ENCODE peak calls at places on chromosomes 16 and 17, in five cellular contexts. S is tibial artery, T is tibial nerve, C is left ventricle myocardium inferior, G is breast epithelium. J is an unnamed sample. For H3K4me1, the result is how much of the 10 kb centered on the place peaks cover.

GRCh38 chr17:58747674-58748073 is 8.0 kb upstream of the PPM1E start:
- DNase-seq in S (no peak), G (no peak), C (no peak), T (no peak), J (no peak)

GRCh38 chr17:45580914-45581313 is 90.4 kb upstream of the PLEKHM1 start:
- DNase-seq in T (no peak), S (no peak), C (no peak), G (no peak), J (no peak)

GRCh38 chr17:410674-411401 is 58.2 kb upstream of the RPH3AL start:
- DNase-seq in C (no peak), S (no peak), T (no peak), G (no peak), J (no peak)

GRCh38 chr17:65145743-65146142 is 8.6 kb downstream of the RGS9 start:
- DNase-seq in S (no peak), T (no peak), G (no peak), C (no peak), J (no peak)

GRCh38 chr17:8729860-8730259 is 14.8 kb downstream of the CCDC42 start:
- DNase-seq in C (no peak), G (no peak), T (no peak), S (peak), J (no peak)

GRCh38 chr17:60094754-60095153 is 16.0 kb upstream of the HEATR6 start:
- DNase-seq in T (no peak), C (no peak), G (no peak), S (no peak), J (no peak)

GRCh38 chr16:4869147-4869790 is 22.0 kb downstream of the UBN1 start:
- DNase-seq in S (no peak), G (no peak), T (no peak), C (no peak), J (no peak)

GRCh38 chr17:1783834-1784611 is 22.2 kb downstream of the SERPINF1 start:
- DNase-seq in T (peak), S (peak), G (peak), C (peak), J (peak)

GRCh38 chr16:71439531-71439930 is 2.3 kb downstream of the TLE7 start:
- DNase-seq in C (no peak), T (no peak), G (no peak), S (no peak), J (no peak)

GRCh38 chr17:75151893-75152292 is 2.4 kb downstream of the JPT1 start:
- DNase-seq in S (no peak), G (no peak), C (no peak), T (no peak), J (no peak)

GRCh38 chr17:49581645-49581992 is 5.9 kb downstream of the NXPH3 start:
- DNase-seq in C (no peak), S (no peak), T (no peak), G (no peak), J (peak)

GRCh38 chr16:52077656-52078055 is 469.3 kb downstream of the TOX3 start:
- DNase-seq in C (no peak), T (no peak), G (no peak), S (no peak), J (no peak)

GRCh38 chr17:43998552-43998951 is 5.9 kb upstream of the NAGS start:
- DNase-seq in C (no peak), T (no peak), S (no peak), G (no peak), J (no peak)

GRCh38 chr17:3960764-3961163 is 3.5 kb downstream of the ATP2A3 start:
- DNase-seq in G (peak), T (no peak), S (no peak), C (no peak), J (peak)

GRCh38 chr17:34393401-34393800 is 30.4 kb upstream of the CCL1 start:
- DNase-seq in S (no peak), C (no peak), G (no peak), T (no peak), J (no peak)

GRCh38 chr16:85364323-85365040 is 248.6 kb upstream of the GSE1 start:
- DNase-seq in C (no peak), S (no peak), T (no peak), G (no peak), J (no peak)

GRCh38 chr16:383326-384020 is 1.7 kb upstream of the PGAP6 start:
- DNase-seq in C (no peak), G (peak), T (no peak), S (peak), J (no peak)

GRCh38 chr17:19768046-19768782 is 20.1 kb upstream of the ALDH3A1 start:
- DNase-seq in G (no peak), T (no peak), C (no peak), S (peak), J (no peak)

GRCh38 chr17:63364387-63364786 is 81.7 kb downstream of the CYB561 start:
- DNase-seq in T (no peak), C (no peak), S (no peak), G (no peak), J (no peak)

GRCh38 chr17:27544350-27545131 is 86.4 kb upstream of the LGALS9 start:
- DNase-seq in S (no peak), C (no peak), G (no peak), T (no peak), J (no peak)

GRCh38 chr17:69477900-69478266 is 63.4 kb downstream of the MAP2K6 start:
- DNase-seq in C (no peak), S (no peak), T (no peak), G (no peak), J (no peak)

GRCh38 chr17:78041401-78042179 is 83.1 kb downstream of the TNRC6C start:
- DNase-seq in G (no peak), C (no peak), S (no peak), T (no peak), J (no peak)

GRCh38 chr16:22186517-22186916 is 19.6 kb upstream of the EEF2K start:
- DNase-seq in T (no peak), C (no peak), S (no peak), G (no peak), J (no peak)
- TF ChIP-seq CTCF in T (no peak), C (no peak), S (no peak), G (no peak), J (no peak)

GRCh38 chr17:41271858-41272257 is 3.6 kb upstream of the KRTAP9-7 start:
- DNase-seq in C (no peak), S (no peak), T (no peak), G (no peak), J (no peak)
- H3K4me1 ChIP-seq in C (under half), S (under half), T (under half), G (under half), J (under half)

GRCh38 chr17:9982159-9982558 is 77.1 kb upstream of the RCVRN start:
- DNase-seq in C (no peak), G (no peak), T (no peak), S (no peak), J (no peak)
- TF ChIP-seq CTCF in C (peak), G (no peak), T (peak), S (no peak), J (no peak)

GRCh38 chr17:50676065-50676975 is 31.4 kb downstream of the ANKRD40 start:
- DNase-seq in S (peak), G (no peak), T (no peak), C (no peak), J (no peak)

GRCh38 chr17:50681260-50682200 is 26.2 kb downstream of the ANKRD40 start:
- DNase-seq in C (no peak), S (peak), G (no peak), T (peak), J (no peak)

GRCh38 chr17:50677851-50678375 is 29.8 kb downstream of the ANKRD40 start:
- DNase-seq in G (no peak), T (no peak), C (no peak), S (peak), J (no peak)

GRCh38 chr17:50680126-50680525 is 27.6 kb downstream of the ANKRD40 start:
- DNase-seq in C (no peak), S (peak), T (no peak), G (no peak), J (no peak)

DNA sequence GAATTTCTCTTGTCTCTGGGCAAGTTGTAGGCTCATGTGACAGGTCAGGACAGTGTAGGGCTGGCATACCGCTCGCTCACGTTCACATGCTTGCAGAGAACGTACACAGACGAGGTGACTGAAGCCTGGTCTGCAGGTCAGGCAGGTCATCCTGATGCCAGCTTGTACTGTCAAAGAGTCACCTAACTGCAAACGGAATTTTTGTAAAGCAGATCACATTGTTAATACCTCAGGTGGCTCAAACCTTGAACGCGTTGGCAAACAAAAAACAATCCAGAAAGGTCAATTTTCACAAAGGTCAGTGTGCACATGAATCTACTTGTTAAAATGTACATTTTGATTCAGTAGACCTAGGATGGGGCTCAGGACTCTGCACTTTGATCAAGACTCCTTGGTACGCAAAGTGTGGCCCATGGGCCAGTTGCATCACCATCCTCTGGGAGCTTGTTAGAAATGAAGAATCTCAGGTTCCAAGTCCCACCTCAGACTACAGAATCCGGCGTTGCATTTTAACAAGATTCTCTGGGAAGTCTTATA is 28.6 kb downstream of the ANKRD40 start:
- DNase-seq in T (no peak), G (no peak), S (no peak), C (no peak), J (no peak)
- H3K4me1 ChIP-seq in T (under half), G (under half), S (under half), C (under half), J (under half)

GRCh38 chr16:55513616-55514015 is 4.7 kb downstream of the LPCAT2 start:
- DNase-seq in G (no peak), C (no peak), T (no peak), S (no peak), J (no peak)
- TF ChIP-seq CTCF in G (no peak), C (no peak), T (no peak), S (no peak), J (no peak)

GRCh38 chr16:89407282-89407924 is 83.0 kb downstream of the ANKRD11 start:
- DNase-seq in C (no peak), S (no peak), T (no peak), G (no peak), J (no peak)
- H3K4me1 ChIP-seq in C (half or more), S (half or more), T (half or more), G (under half), J (half or more)